ENCODE peak calls at places on chromosomes 16 and 17, in nine cellular contexts. Y, B, A, Z, P, W, N, I and T are unnamed samples.

GRCh38 chr17:59617141-59617757 is 2.4 kb upstream of the CLTC start:
- DNase-seq in Y (no peak), N (no peak), A (no peak), Z (no peak), W (no peak), P (no peak), I (no peak), B (no peak), T (no peak)

GRCh38 chr17:21375757-21376584 is at the start of gene KCNJ12:
- DNase-seq in B (no peak), Y (peak), N (peak), W (no peak), A (no peak), P (no peak), I (no peak), Z (no peak), T (no peak)

GRCh38 chr16:67562918-67563707 is 787 bp downstream of the CTCF start:
- DNase-seq in I (peak), Y (peak), P (peak), N (peak), A (peak), Z (peak), B (no peak), W (no peak), T (no peak)

GRCh38 chr17:4658478-4659305 is 17.2 kb upstream of the ALOX15 start:
- DNase-seq in W (no peak), I (no peak), Y (peak), A (no peak), N (no peak), B (peak), P (no peak), Z (no peak), T (no peak)

GRCh38 chr17:54172654-54173316 is 350.1 kb downstream of the KIF2B start:
- DNase-seq in P (no peak), Y (peak), Z (no peak), W (no peak), I (no peak), B (no peak), A (no peak), N (peak), T (peak)

GRCh38 chr17:81676906-81677305 is 6.7 kb downstream of the ARL16 start:
- DNase-seq in I (no peak), W (no peak), P (no peak), N (no peak), B (no peak), A (no peak), Y (no peak), Z (no peak), T (no peak)

GRCh38 chr16:14284930-14285541 is 213.9 kb downstream of the MRTFB start:
- DNase-seq in Z (no peak), A (no peak), N (peak), B (peak), I (peak), W (no peak), Y (peak), P (no peak), T (peak)

GRCh38 chr16:24041834-24042631 is 206.2 kb downstream of the PRKCB start:
- DNase-seq in A (peak), N (peak), W (no peak), I (peak), P (peak), B (peak), Z (peak), Y (peak), T (peak)

GRCh38 chr17:18093616-18094408 is 6.1 kb downstream of the DRG2 start:
- DNase-seq in Y (peak), N (peak), P (no peak), I (no peak), A (peak), B (peak), W (no peak), Z (no peak), T (peak)

GRCh38 chr17:15432807-15433547 is 34.4 kb downstream of the CDRT4 start:
- DNase-seq in A (no peak), N (no peak), Z (no peak), Y (peak), W (no peak), I (no peak), P (no peak), B (peak), T (no peak)

GRCh38 chr16:3129137-3130131 is 5.4 kb upstream of the ZNF213 start:
- DNase-seq in P (peak), B (peak), A (peak), W (no peak), Z (peak), N (peak), Y (peak), I (peak), T (peak)

GRCh38 chr17:71726320-71726719 is 394.5 kb upstream of the SOX9 start:
- DNase-seq in Y (peak), A (no peak), Z (no peak), W (no peak), B (no peak), I (no peak), N (no peak), P (no peak), T (peak)

GRCh38 chr16:15535772-15536171 is 101.4 kb downstream of the BMERB1 start:
- DNase-seq in Y (no peak), N (no peak), B (no peak), P (no peak), Z (no peak), W (no peak), A (no peak), I (no peak), T (no peak)

GRCh38 chr17:27846042-27846655 is 45.8 kb upstream of the NOS2 start:
- DNase-seq in I (no peak), Y (no peak), W (no peak), B (no peak), N (no peak), Z (peak), P (no peak), A (no peak), T (no peak)

GRCh38 chr17:33523577-33523981 is 230.5 kb upstream of the ASIC2 start:
- DNase-seq in I (peak), Y (peak), A (no peak), N (no peak), P (no peak), B (no peak), Z (peak), W (no peak), T (no peak)

GRCh38 chr17:5508855-5509254 is 22.5 kb downstream of the MIS12 start:
- DNase-seq in W (no peak), N (peak), Z (no peak), Y (no peak), A (no peak), I (no peak), B (no peak), P (no peak), T (no peak)

GRCh38 chr17:58759522-58759921 is 3.9 kb downstream of the PPM1E start:
- DNase-seq in Y (no peak), N (no peak), P (no peak), W (no peak), I (no peak), A (no peak), B (no peak), Z (no peak), T (no peak)

GRCh38 chr16:3259097-3259496 is 2.7 kb upstream of the MEFV start:
- DNase-seq in N (no peak), Y (no peak), A (peak), I (no peak), P (no peak), Z (peak), B (no peak), W (no peak), T (no peak)

GRCh38 chr16:12541672-12542071 is 262.0 kb downstream of the CPPED1 start:
- DNase-seq in A (no peak), Z (no peak), Y (no peak), N (no peak), P (no peak), I (no peak), B (no peak), W (no peak), T (no peak)

GRCh38 chr17:35291802-35292201 is 48.9 kb downstream of the SLFN5 start:
- DNase-seq in B (no peak), W (no peak), Z (no peak), N (peak), Y (peak), I (no peak), A (no peak), P (no peak), T (no peak)

GRCh38 chr16:9154576-9155410 is 63.3 kb downstream of the HAPSTR1 start:
- DNase-seq in Y (no peak), P (no peak), W (no peak), Z (no peak), A (no peak), B (no peak), N (no peak), I (no peak), T (no peak)
- TF ChIP-seq CTCF in Y (no peak), P (no peak), W (no peak), Z (no peak), A (no peak), B (no peak), N (no peak), I (no peak), T (no peak)

GRCh38 chr16:17748005-17748719 is 277.4 kb upstream of the XYLT1 start:
- DNase-seq in P (no peak), I (no peak), W (no peak), N (no peak), Z (no peak), A (no peak), Y (no peak), B (no peak), T (no peak)
- TF ChIP-seq CTCF in P (no peak), I (no peak), W (no peak), N (no peak), Z (no peak), A (no peak), Y (no peak), B (no peak), T (no peak)

DNA sequence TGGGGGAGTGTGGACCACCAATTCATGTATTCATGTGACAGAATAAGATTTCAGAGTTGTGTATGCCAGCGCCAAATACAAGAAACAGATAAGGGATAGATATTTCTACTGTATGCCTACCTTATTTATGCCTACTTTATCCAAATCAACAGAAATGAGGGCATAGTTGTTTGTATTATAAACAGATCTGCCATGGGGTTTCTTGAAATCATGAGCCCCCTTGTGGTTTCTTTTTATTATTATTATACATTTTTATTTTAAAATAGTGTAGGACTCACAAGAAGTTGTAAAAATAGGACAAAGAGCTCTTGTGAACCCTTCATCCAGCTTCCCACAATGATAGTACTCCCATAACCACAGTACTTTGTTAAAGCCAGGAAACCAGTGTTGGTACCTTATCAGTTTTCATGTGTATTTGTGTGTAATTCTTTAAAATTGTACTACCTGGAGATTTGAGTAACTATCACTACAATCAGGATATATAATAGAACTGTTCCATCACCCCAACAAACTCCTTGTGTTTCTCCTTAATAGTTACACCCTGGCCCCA is 229.4 kb downstream of the CCDC182 start:
- DNase-seq in Y (no peak), B (no peak), A (no peak), W (no peak), N (no peak), Z (no peak), P (no peak), I (no peak), T (no peak)
- TF ChIP-seq CTCF in Y (no peak), B (peak), A (peak), W (no peak), N (peak), Z (no peak), P (no peak), I (no peak), T (no peak)

DNA sequence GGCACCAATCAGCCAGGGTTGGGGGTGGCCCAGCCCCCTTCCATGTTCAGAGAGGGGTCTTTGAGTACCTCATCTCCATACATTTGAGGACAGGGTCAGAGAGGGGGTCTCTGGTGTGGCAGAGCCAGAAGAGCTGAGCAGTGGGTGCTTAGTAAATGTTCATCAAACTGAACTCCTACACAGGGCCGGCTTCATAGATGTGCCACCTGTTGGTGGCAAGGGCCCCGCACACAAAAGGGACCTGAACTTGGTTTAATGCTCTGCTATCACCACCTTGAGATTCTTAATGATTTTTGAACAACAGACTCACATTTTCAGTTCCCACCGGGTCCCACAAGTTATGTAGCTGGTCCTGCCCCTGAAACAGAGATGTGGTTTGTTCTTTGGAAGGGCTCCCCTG is 9.0 kb upstream of the C1QL1 start:
- DNase-seq in A (no peak), I (no peak), B (no peak), N (peak), P (no peak), Z (no peak), W (no peak), Y (no peak), T (no peak)
- TF ChIP-seq CTCF in A (no peak), I (no peak), B (no peak), N (peak), P (no peak), Z (no peak), W (no peak), Y (no peak), T (no peak)

GRCh38 chr17:50818266-50818665 is 17.1 kb upstream of the WFIKKN2 start:
- DNase-seq in A (no peak), B (no peak), Z (no peak), P (no peak), W (no peak), I (no peak), Y (no peak), N (no peak), T (no peak)
- TF ChIP-seq CTCF in A (no peak), B (no peak), Z (no peak), P (no peak), W (no peak), I (no peak), Y (no peak), N (no peak), T (no peak)

GRCh38 chr17:68290955-68291835 is at the start of the genes ARSG and SLC16A6:
- DNase-seq in A (peak), W (peak), N (peak), Z (peak), I (peak), P (peak), Y (peak), B (no peak), T (peak)

GRCh38 chr17:68292689-68293040 is 1.4 kb downstream of the ARSG start:
- DNase-seq in Z (no peak), Y (no peak), B (no peak), I (no peak), N (no peak), P (no peak), W (no peak), A (no peak), T (no peak)

GRCh38 chr17:68290268-68290954 is 516 bp downstream of the SLC16A6 start:
- DNase-seq in Z (peak), B (no peak), A (peak), W (no peak), Y (no peak), N (no peak), I (peak), P (peak), T (no peak)

GRCh38 chr17:68293490-68294195 is 2.3 kb downstream of the ARSG start:
- DNase-seq in I (no peak), W (no peak), N (no peak), Z (no peak), P (no peak), Y (no peak), A (no peak), B (no peak), T (no peak)

GRCh38 chr17:68291836-68292688 is 767 bp downstream of the ARSG start:
- DNase-seq in B (no peak), W (peak), P (peak), Y (peak), Z (peak), I (peak), N (peak), A (peak), T (peak)
- TF ChIP-seq CTCF in B (no peak), W (no peak), P (peak), Y (no peak), Z (no peak), I (peak), N (peak), A (no peak), T (no peak)

DNA sequence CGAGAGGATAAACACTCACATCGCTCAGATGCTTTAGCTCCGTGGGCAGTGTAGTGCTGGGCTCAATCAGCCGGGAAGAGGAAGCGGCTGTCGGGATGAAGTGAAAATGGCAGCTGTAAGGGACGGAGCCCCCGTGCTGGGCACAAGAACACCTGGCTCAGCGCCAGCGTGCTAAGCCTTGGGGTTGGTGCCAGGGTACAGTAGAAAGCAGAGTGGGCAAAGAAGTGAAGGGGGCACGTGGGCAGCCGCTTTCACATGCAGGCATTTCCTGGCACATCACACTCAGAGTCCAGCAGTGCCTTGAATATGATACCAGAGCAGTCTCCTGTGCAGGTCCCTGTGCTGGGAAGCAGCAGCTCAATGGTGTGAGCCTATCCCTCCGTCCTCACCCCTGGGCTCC is 51.1 kb upstream of the FOXF1 start:
- DNase-seq in N (no peak), B (no peak), Y (no peak), P (no peak), Z (no peak), A (no peak), W (no peak), I (no peak), T (no peak)
- TF ChIP-seq CTCF in N (no peak), B (no peak), Y (no peak), P (no peak), Z (no peak), A (no peak), W (no peak), I (no peak), T (no peak)

GRCh38 chr17:3005696-3006095 is 57.7 kb downstream of the OR1D5 start:
- DNase-seq in Z (no peak), Y (no peak), A (no peak), N (no peak), W (no peak), P (no peak), I (no peak), B (no peak), T (no peak)

GRCh38 chr17:3007651-3008121 is 55.7 kb downstream of the OR1D5 start:
- DNase-seq in I (no peak), B (no peak), Y (no peak), W (no peak), A (no peak), N (no peak), P (no peak), Z (no peak), T (no peak)

GRCh38 chr17:3006801-3007200 is 56.6 kb downstream of the OR1D5 start:
- DNase-seq in Z (no peak), B (no peak), Y (no peak), A (no peak), I (no peak), N (no peak), W (no peak), P (no peak), T (no peak)

GRCh38 chr17:3009411-3009920 is 53.9 kb downstream of the OR1D5 start:
- DNase-seq in P (no peak), I (no peak), B (no peak), A (no peak), N (no peak), Z (no peak), W (no peak), Y (no peak), T (no peak)

GRCh38 chr17:3008336-3009279 is 54.8 kb downstream of the OR1D5 start:
- DNase-seq in W (no peak), Z (no peak), I (no peak), P (no peak), Y (no peak), A (no peak), B (no peak), N (no peak), T (no peak)
- TF ChIP-seq CTCF in W (no peak), Z (no peak), I (no peak), P (no peak), Y (no peak), A (no peak), B (no peak), N (no peak), T (no peak)

GRCh38 chr16:30956601-30957455 is 726 bp upstream of the SETD1A start:
- DNase-seq in Y (peak), B (no peak), W (peak), N (peak), Z (peak), A (peak), P (peak), I (peak), T (peak)
- TF ChIP-seq CTCF in Y (peak), B (peak), W (no peak), N (peak), Z (peak), A (peak), P (peak), I (peak), T (no peak)

DNA sequence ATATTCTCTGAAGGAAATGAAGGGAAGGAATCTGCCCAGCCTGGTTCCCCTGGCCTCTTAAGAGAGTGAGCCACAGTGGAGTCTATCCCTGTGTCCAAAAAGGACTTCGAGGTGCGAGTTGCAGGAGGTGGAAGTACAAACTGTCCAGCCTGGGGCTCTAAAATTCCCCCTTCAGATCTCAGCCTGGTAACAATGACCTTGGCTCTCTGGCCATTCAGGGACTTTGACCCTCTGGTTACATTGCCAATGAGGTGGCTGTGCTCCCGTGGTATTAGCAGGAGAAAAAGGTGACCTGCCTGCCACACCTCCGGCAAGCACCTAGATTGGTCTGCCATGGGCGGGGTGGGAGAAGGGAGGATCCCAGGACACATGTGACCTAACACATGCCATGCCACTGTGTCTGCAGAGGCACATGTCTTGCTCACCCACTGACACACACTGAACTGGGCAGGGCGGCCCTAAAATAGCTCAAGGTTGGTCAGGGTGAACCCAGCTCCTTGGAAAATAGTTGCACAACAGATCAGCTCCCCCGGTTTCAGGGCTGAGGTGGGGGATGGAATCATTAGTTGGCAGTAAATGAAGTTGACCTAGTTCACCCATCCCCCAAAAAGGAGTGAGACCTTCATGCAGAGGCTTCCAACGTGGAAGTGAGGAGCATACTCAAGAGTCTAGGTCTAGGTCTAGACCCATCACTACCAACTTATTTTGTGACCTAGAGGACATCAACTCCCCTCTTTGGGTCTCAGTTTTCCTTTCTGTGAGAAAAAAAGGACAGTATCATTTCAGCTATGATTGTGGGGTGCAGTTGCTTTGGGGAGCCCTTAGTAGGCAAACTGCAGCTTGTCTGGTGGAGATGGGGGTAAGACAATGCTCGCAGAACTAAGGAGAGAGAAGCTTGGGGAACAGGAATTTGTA is 2.2 kb downstream of the NR1D1 start:
- DNase-seq in A (peak), Z (peak), P (no peak), I (peak), B (no peak), Y (peak), N (no peak), W (no peak), T (peak)
- TF ChIP-seq CTCF in A (no peak), Z (no peak), P (no peak), I (no peak), B (no peak), Y (no peak), N (no peak), W (peak), T (no peak)